ENCODE peak calls at places on chromosomes 16 and 17, in five cellular contexts. One of them, this sample, is unnamed.

GRCh38 chr16:6019490-6019991 is 921.9 kb upstream of the EEF2KMT start:
- DNase-seq in RWPE1: no peak
- DNase-seq in endothelial cell: peak
- DNase-seq in neural crest cell: peak
- DNase-seq in upper lobe of right lung: no peak
- DNase-seq in this sample: no peak

GRCh38 chr17:27329146-27329805 is 35.4 kb downstream of the WSB1 start:
- DNase-seq in RWPE1: no peak
- DNase-seq in endothelial cell: no peak
- DNase-seq in neural crest cell: no peak
- DNase-seq in upper lobe of right lung: no peak
- DNase-seq in this sample: no peak

GRCh38 chr16:22206847-22207714 is 1.0 kb downstream of the EEF2K start:
- DNase-seq in RWPE1: peak
- DNase-seq in endothelial cell: peak
- DNase-seq in neural crest cell: no peak
- DNase-seq in upper lobe of right lung: peak
- DNase-seq in this sample: no peak

GRCh38 chr16:67547423-67548264 is 14.7 kb upstream of the CTCF start:
- DNase-seq in RWPE1: no peak
- DNase-seq in endothelial cell: peak
- DNase-seq in neural crest cell: no peak
- DNase-seq in upper lobe of right lung: peak
- DNase-seq in this sample: no peak

GRCh38 chr16:1770328-1771071 is 843 bp downstream of the NME3 start:
- DNase-seq in RWPE1: peak
- DNase-seq in endothelial cell: no peak
- DNase-seq in neural crest cell: no peak
- DNase-seq in upper lobe of right lung: peak
- DNase-seq in this sample: no peak

GRCh38 chr16:73572135-73572534 is 524.2 kb upstream of the ZFHX3 start:
- DNase-seq in RWPE1: no peak
- DNase-seq in endothelial cell: no peak
- DNase-seq in neural crest cell: no peak
- DNase-seq in upper lobe of right lung: peak
- DNase-seq in this sample: no peak

GRCh38 chr17:7573324-7574080 is 5.9 kb upstream of the CD68 start:
- DNase-seq in RWPE1: peak
- DNase-seq in endothelial cell: peak
- DNase-seq in neural crest cell: peak
- DNase-seq in upper lobe of right lung: peak
- DNase-seq in this sample: no peak

GRCh38 chr16:23950898-23951297 is 115.1 kb downstream of the PRKCB start:
- DNase-seq in RWPE1: no peak
- DNase-seq in endothelial cell: no peak
- DNase-seq in neural crest cell: no peak
- DNase-seq in upper lobe of right lung: no peak
- DNase-seq in this sample: no peak

GRCh38 chr17:32227910-32228309 is 37.7 kb upstream of the RHBDL3 start:
- DNase-seq in RWPE1: no peak
- DNase-seq in endothelial cell: no peak
- DNase-seq in neural crest cell: no peak
- DNase-seq in upper lobe of right lung: no peak
- DNase-seq in this sample: no peak

GRCh38 chr16:50245417-50246298 is 20.7 kb upstream of the ADCY7 start:
- DNase-seq in RWPE1: peak
- DNase-seq in endothelial cell: peak
- DNase-seq in neural crest cell: no peak
- DNase-seq in upper lobe of right lung: peak
- DNase-seq in this sample: no peak

GRCh38 chr17:57906910-57907309 is 48.3 kb downstream of the CUEDC1 start:
- DNase-seq in RWPE1: no peak
- DNase-seq in endothelial cell: no peak
- DNase-seq in neural crest cell: peak
- DNase-seq in upper lobe of right lung: no peak
- DNase-seq in this sample: no peak

GRCh38 chr16:57534337-57534880 is 2.0 kb downstream of the CCDC102A start:
- DNase-seq in RWPE1: no peak
- DNase-seq in endothelial cell: no peak
- DNase-seq in neural crest cell: no peak
- DNase-seq in upper lobe of right lung: peak
- DNase-seq in this sample: no peak

GRCh38 chr16:24988593-24989338 is 26.4 kb downstream of the ARHGAP17 start:
- DNase-seq in RWPE1: no peak
- DNase-seq in endothelial cell: no peak
- DNase-seq in neural crest cell: no peak
- DNase-seq in upper lobe of right lung: no peak
- DNase-seq in this sample: no peak

GRCh38 chr16:26594666-26595065 is 472.1 kb upstream of the C16orf82 start:
- DNase-seq in RWPE1: no peak
- DNase-seq in endothelial cell: no peak
- DNase-seq in neural crest cell: no peak
- DNase-seq in upper lobe of right lung: no peak
- DNase-seq in this sample: no peak

GRCh38 chr16:9165601-9166220 is 74.3 kb downstream of the HAPSTR1 start:
- DNase-seq in RWPE1: no peak
- DNase-seq in endothelial cell: no peak
- DNase-seq in neural crest cell: no peak
- DNase-seq in upper lobe of right lung: no peak
- DNase-seq in this sample: no peak

GRCh38 chr16:12239953-12240485 is 263.5 kb downstream of the SNX29 start:
- DNase-seq in RWPE1: no peak
- DNase-seq in endothelial cell: no peak
- DNase-seq in neural crest cell: no peak
- DNase-seq in upper lobe of right lung: no peak
- DNase-seq in this sample: no peak

GRCh38 chr16:80557037-80557436 is 16.2 kb downstream of the DYNLRB2 start:
- DNase-seq in RWPE1: no peak
- DNase-seq in endothelial cell: no peak
- DNase-seq in neural crest cell: no peak
- DNase-seq in upper lobe of right lung: no peak
- DNase-seq in this sample: no peak

GRCh38 chr16:12412890-12413289 is 390.8 kb downstream of the CPPED1 start:
- DNase-seq in RWPE1: no peak
- DNase-seq in endothelial cell: no peak
- DNase-seq in neural crest cell: no peak
- DNase-seq in upper lobe of right lung: no peak
- DNase-seq in this sample: no peak

GRCh38 chr17:17132746-17133145 is 73.4 kb downstream of the PLD6 start:
- DNase-seq in RWPE1: no peak
- DNase-seq in endothelial cell: no peak
- DNase-seq in neural crest cell: no peak
- DNase-seq in upper lobe of right lung: no peak
- DNase-seq in this sample: peak

GRCh38 chr17:49972486-49973270 is 3.7 kb downstream of the DLX4 start:
- DNase-seq in RWPE1: no peak
- DNase-seq in endothelial cell: no peak
- DNase-seq in neural crest cell: no peak
- DNase-seq in upper lobe of right lung: no peak
- DNase-seq in this sample: no peak

GRCh38 chr17:10126554-10127493 is 71.6 kb downstream of the GAS7 start:
- DNase-seq in RWPE1: no peak
- DNase-seq in endothelial cell: no peak
- DNase-seq in neural crest cell: no peak
- DNase-seq in upper lobe of right lung: no peak
- DNase-seq in this sample: no peak

GRCh38 chr16:51449441-51449840 is 298.4 kb upstream of the SALL1 start:
- DNase-seq in RWPE1: no peak
- DNase-seq in endothelial cell: no peak
- DNase-seq in neural crest cell: no peak
- DNase-seq in upper lobe of right lung: no peak
- DNase-seq in this sample: no peak

GRCh38 chr17:81518785-81519283 is 6.2 kb upstream of the ACTG1 start:
- DNase-seq in RWPE1: peak
- DNase-seq in endothelial cell: no peak
- DNase-seq in neural crest cell: no peak
- DNase-seq in upper lobe of right lung: peak
- DNase-seq in this sample: peak

GRCh38 chr16:23969468-23970297 is 133.9 kb downstream of the PRKCB start:
- DNase-seq in RWPE1: no peak
- DNase-seq in endothelial cell: no peak
- DNase-seq in neural crest cell: no peak
- DNase-seq in upper lobe of right lung: no peak
- DNase-seq in this sample: no peak

GRCh38 chr17:39666601-39667261 is 1.5 kb upstream of the PNMT start:
- DNase-seq in RWPE1: no peak
- DNase-seq in endothelial cell: no peak
- DNase-seq in neural crest cell: no peak
- DNase-seq in upper lobe of right lung: no peak
- DNase-seq in this sample: no peak

GRCh38 chr17:70859829-70860228 is 690.5 kb downstream of the KCNJ2 start:
- DNase-seq in RWPE1: no peak
- DNase-seq in endothelial cell: no peak
- DNase-seq in neural crest cell: no peak
- DNase-seq in upper lobe of right lung: no peak
- DNase-seq in this sample: no peak

GRCh38 chr17:64679710-64680216 is 17.7 kb upstream of the SMURF2 start:
- DNase-seq in RWPE1: peak
- DNase-seq in endothelial cell: no peak
- DNase-seq in neural crest cell: no peak
- DNase-seq in upper lobe of right lung: no peak
- DNase-seq in this sample: no peak

GRCh38 chr16:53626161-53626560 is 77.5 kb downstream of the RPGRIP1L start:
- DNase-seq in RWPE1: no peak
- DNase-seq in endothelial cell: no peak
- DNase-seq in neural crest cell: no peak
- DNase-seq in upper lobe of right lung: no peak
- DNase-seq in this sample: no peak

GRCh38 chr16:49575352-49576172 is 202.0 kb downstream of the C16orf78 start:
- DNase-seq in RWPE1: no peak
- DNase-seq in endothelial cell: no peak
- DNase-seq in neural crest cell: no peak
- DNase-seq in upper lobe of right lung: no peak
- DNase-seq in this sample: no peak

GRCh38 chr16:19348578-19349315 is 63.2 kb downstream of the CLEC19A start:
- DNase-seq in RWPE1: no peak
- DNase-seq in endothelial cell: no peak
- DNase-seq in neural crest cell: no peak
- DNase-seq in upper lobe of right lung: no peak
- DNase-seq in this sample: no peak

GRCh38 chr16:4070936-4071335 is 45.3 kb downstream of the ADCY9 start:
- DNase-seq in RWPE1: no peak
- DNase-seq in endothelial cell: no peak
- DNase-seq in neural crest cell: no peak
- DNase-seq in upper lobe of right lung: no peak
- DNase-seq in this sample: no peak

GRCh38 chr17:233473-233941 is 52.1 kb upstream of the DOC2B start:
- DNase-seq in RWPE1: no peak
- DNase-seq in endothelial cell: no peak
- DNase-seq in neural crest cell: no peak
- DNase-seq in upper lobe of right lung: peak
- DNase-seq in this sample: no peak

GRCh38 chr16:85385463-85386331 is 227.4 kb upstream of the GSE1 start:
- DNase-seq in RWPE1: no peak
- DNase-seq in endothelial cell: no peak
- DNase-seq in neural crest cell: no peak
- DNase-seq in upper lobe of right lung: peak
- DNase-seq in this sample: peak

GRCh38 chr17:1783834-1784611 is 22.2 kb downstream of the SERPINF1 start:
- DNase-seq in RWPE1: peak
- DNase-seq in endothelial cell: no peak
- DNase-seq in neural crest cell: no peak
- DNase-seq in upper lobe of right lung: peak
- DNase-seq in this sample: peak

GRCh38 chr16:52680993-52681392 is 134.1 kb upstream of the TOX3 start:
- DNase-seq in RWPE1: no peak
- DNase-seq in endothelial cell: no peak
- DNase-seq in neural crest cell: no peak
- DNase-seq in upper lobe of right lung: no peak
- DNase-seq in this sample: no peak

GRCh38 chr16:82152192-82152591 is 17.8 kb downstream of the MPHOSPH6 start:
- DNase-seq in RWPE1: no peak
- DNase-seq in endothelial cell: no peak
- DNase-seq in neural crest cell: no peak
- DNase-seq in upper lobe of right lung: no peak
- DNase-seq in this sample: no peak

GRCh38 chr16:73113326-73113720 is 65.4 kb upstream of the ZFHX3 start:
- DNase-seq in RWPE1: peak
- DNase-seq in endothelial cell: no peak
- DNase-seq in neural crest cell: no peak
- DNase-seq in upper lobe of right lung: no peak
- DNase-seq in this sample: no peak

GRCh38 chr17:77400445-77400870 is 259.7 kb downstream of the SEC14L1 start:
- DNase-seq in RWPE1: no peak
- DNase-seq in endothelial cell: peak
- DNase-seq in neural crest cell: no peak
- DNase-seq in upper lobe of right lung: no peak
- DNase-seq in this sample: no peak
- TF ChIP-seq CTCF in RWPE1: no peak
- TF ChIP-seq CTCF in endothelial cell: peak
- TF ChIP-seq CTCF in neural crest cell: peak
- TF ChIP-seq CTCF in upper lobe of right lung: peak
- TF ChIP-seq CTCF in this sample: peak

GRCh38 chr16:84048306-84048705 is 5.7 kb upstream of the SLC38A8 start:
- DNase-seq in RWPE1: no peak
- DNase-seq in endothelial cell: no peak
- DNase-seq in neural crest cell: no peak
- DNase-seq in upper lobe of right lung: peak
- DNase-seq in this sample: peak
- TF ChIP-seq CTCF in RWPE1: no peak
- TF ChIP-seq CTCF in endothelial cell: no peak
- TF ChIP-seq CTCF in neural crest cell: peak
- TF ChIP-seq CTCF in upper lobe of right lung: no peak
- TF ChIP-seq CTCF in this sample: peak

DNA sequence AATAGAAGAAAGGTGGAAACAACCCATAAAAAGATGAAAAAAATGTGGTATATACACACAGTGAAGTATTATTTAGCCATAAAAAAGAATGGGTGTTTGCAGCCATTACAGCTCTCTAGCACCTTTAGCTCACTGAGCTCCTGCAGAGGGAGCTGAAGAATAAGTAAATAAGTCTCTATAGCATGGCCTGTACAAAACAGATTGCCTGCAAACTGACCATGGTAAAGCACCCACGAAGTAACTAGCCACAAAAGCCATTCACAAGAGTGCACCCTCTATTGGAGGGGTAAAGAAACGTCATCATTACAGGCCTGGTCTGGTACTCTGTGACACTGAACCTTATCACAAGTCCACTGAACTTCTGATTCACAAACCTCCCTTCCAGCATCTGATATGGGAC is 76.3 kb downstream of the USP32 start:
- DNase-seq in RWPE1: no peak
- DNase-seq in endothelial cell: no peak
- DNase-seq in neural crest cell: no peak
- DNase-seq in upper lobe of right lung: no peak
- DNase-seq in this sample: no peak
- TF ChIP-seq CTCF in RWPE1: no peak
- TF ChIP-seq CTCF in endothelial cell: peak
- TF ChIP-seq CTCF in neural crest cell: peak
- TF ChIP-seq CTCF in upper lobe of right lung: no peak
- TF ChIP-seq CTCF in this sample: peak

DNA sequence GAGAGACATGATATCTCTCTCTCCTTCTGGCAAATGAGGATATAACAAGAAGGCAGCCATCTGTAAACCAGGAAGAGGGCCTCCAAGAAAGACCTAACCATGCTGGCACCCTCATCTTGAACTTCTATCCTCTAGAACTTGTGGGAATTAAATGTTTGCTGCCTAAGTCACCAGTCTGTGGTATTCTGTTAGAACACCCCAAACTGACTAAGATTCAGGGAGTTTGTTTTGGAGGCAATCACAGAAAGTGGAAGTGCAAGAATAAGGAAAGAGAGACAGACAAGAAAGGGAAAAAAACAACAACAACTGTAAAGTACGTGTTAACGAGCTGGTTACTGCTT is 114.5 kb upstream of the GOT2 start:
- DNase-seq in RWPE1: no peak
- DNase-seq in endothelial cell: no peak
- DNase-seq in neural crest cell: no peak
- DNase-seq in upper lobe of right lung: no peak
- DNase-seq in this sample: no peak
- TF ChIP-seq CTCF in RWPE1: no peak
- TF ChIP-seq CTCF in endothelial cell: no peak
- TF ChIP-seq CTCF in neural crest cell: no peak
- TF ChIP-seq CTCF in upper lobe of right lung: no peak
- TF ChIP-seq CTCF in this sample: no peak